ENCODE peak calls at places on chromosome 14, in ten cellular contexts. A, Q, P, C, J, X, R, T, O and I are unnamed samples.

GRCh38 chr14:54829486-54830224 is 73.0 kb downstream of the GCH1 start:
- DNase-seq in A (no peak), Q (no peak), P (no peak), C (no peak), J (no peak), X (no peak), R (no peak), T (no peak), O (no peak), I (no peak)

GRCh38 chr14:28143340-28143739 is 623.2 kb upstream of the FOXG1 start:
- DNase-seq in A (no peak), Q (no peak), P (no peak), C (no peak), J (no peak), X (no peak), R (no peak), T (no peak), O (no peak), I (no peak)

GRCh38 chr14:30283822-30284446 is 275.0 kb upstream of the G2E3 start:
- DNase-seq in A (no peak), Q (peak), P (no peak), C (peak), J (no peak), X (peak), R (peak), T (no peak), O (peak), I (peak)

GRCh38 chr14:45559626-45560025 is 306.6 kb upstream of the MIS18BP1 start:
- DNase-seq in A (no peak), Q (no peak), P (no peak), C (no peak), J (no peak), X (peak), R (no peak), T (no peak), O (no peak), I (no peak)

GRCh38 chr14:97459180-97459579 is 662.0 kb downstream of the VRK1 start:
- DNase-seq in A (no peak), Q (no peak), P (no peak), C (no peak), J (no peak), X (no peak), R (no peak), T (no peak), O (no peak), I (no peak)

GRCh38 chr14:62776300-62776699 is 269.0 kb downstream of the KCNH5 start:
- DNase-seq in A (no peak), Q (no peak), P (no peak), C (no peak), J (no peak), X (no peak), R (no peak), T (no peak), O (no peak), I (no peak)

GRCh38 chr14:75906680-75907280 is 75.0 kb downstream of the TGFB3 start:
- DNase-seq in A (no peak), Q (peak), P (peak), C (peak), J (peak), X (peak), R (no peak), T (peak), O (peak), I (peak)

GRCh38 chr14:52051861-52052260 is 17.0 kb downstream of the NID2 start:
- DNase-seq in A (no peak), Q (peak), P (peak), C (no peak), J (no peak), X (no peak), R (no peak), T (no peak), O (no peak), I (no peak)

GRCh38 chr14:24411468-24412454 is 13.0 kb downstream of the NYNRIN start:
- DNase-seq in A (no peak), Q (peak), P (peak), C (peak), J (no peak), X (peak), R (no peak), T (peak), O (peak), I (peak)

GRCh38 chr14:105492051-105492965 is 1.3 kb downstream of the TEDC1 start:
- DNase-seq in A (peak), Q (no peak), P (no peak), C (no peak), J (no peak), X (no peak), R (no peak), T (no peak), O (no peak), I (peak)

GRCh38 chr14:63777024-63777423 is 49.2 kb upstream of the SGPP1 start:
- DNase-seq in A (no peak), Q (peak), P (peak), C (no peak), J (no peak), X (peak), R (no peak), T (no peak), O (no peak), I (no peak)

GRCh38 chr14:60356921-60357550 is 108.0 kb downstream of the PPM1A start:
- DNase-seq in A (no peak), Q (no peak), P (no peak), C (no peak), J (no peak), X (peak), R (peak), T (no peak), O (no peak), I (peak)

GRCh38 chr14:58298477-58298879 is at the start of gene ARID4A:
- DNase-seq in A (peak), Q (no peak), P (no peak), C (no peak), J (no peak), X (no peak), R (no peak), T (no peak), O (peak), I (peak)

GRCh38 chr14:23090254-23090636 is 4.7 kb downstream of the ACIN1 start:
- DNase-seq in A (no peak), Q (no peak), P (no peak), C (no peak), J (no peak), X (no peak), R (no peak), T (no peak), O (no peak), I (no peak)

GRCh38 chr14:31877333-31877798 is 199.7 kb upstream of the ARHGAP5 start:
- DNase-seq in A (no peak), Q (no peak), P (no peak), C (no peak), J (no peak), X (no peak), R (no peak), T (no peak), O (no peak), I (no peak)

GRCh38 chr14:35342160-35343010 is 50.2 kb downstream of the PSMA6 start:
- DNase-seq in A (peak), Q (no peak), P (peak), C (no peak), J (no peak), X (no peak), R (no peak), T (no peak), O (no peak), I (no peak)

GRCh38 chr14:90383731-90384542 is 12.9 kb upstream of the CALM1 start:
- DNase-seq in A (peak), Q (no peak), P (no peak), C (peak), J (peak), X (peak), R (peak), T (peak), O (peak), I (peak)

GRCh38 chr14:75647650-75648049 is 13.0 kb downstream of the ERG28 start:
- DNase-seq in A (peak), Q (no peak), P (no peak), C (no peak), J (no peak), X (no peak), R (no peak), T (no peak), O (no peak), I (no peak)

GRCh38 chr14:104548802-104549535 is 30.6 kb upstream of the C14orf180 start:
- DNase-seq in A (no peak), Q (no peak), P (no peak), C (no peak), J (no peak), X (no peak), R (no peak), T (no peak), O (no peak), I (no peak)

GRCh38 chr14:96255501-96256366 is at the start of gene BDKRB1:
- DNase-seq in A (no peak), Q (peak), P (peak), C (no peak), J (no peak), X (no peak), R (no peak), T (no peak), O (no peak), I (no peak)

GRCh38 chr14:102835959-102836358 is 58.7 kb downstream of the TRAF3 start:
- DNase-seq in A (no peak), Q (no peak), P (no peak), C (no peak), J (no peak), X (no peak), R (no peak), T (no peak), O (no peak), I (no peak)

GRCh38 chr14:65159281-65160062 is 57.2 kb upstream of the MAX start:
- DNase-seq in A (no peak), Q (no peak), P (no peak), C (no peak), J (no peak), X (no peak), R (no peak), T (peak), O (no peak), I (no peak)

GRCh38 chr14:25055005-25055404 is 5.1 kb upstream of the STXBP6 start:
- DNase-seq in A (no peak), Q (no peak), P (no peak), C (no peak), J (no peak), X (no peak), R (no peak), T (no peak), O (no peak), I (no peak)

GRCh38 chr14:53900499-53900898 is 56.1 kb downstream of the BMP4 start:
- DNase-seq in A (peak), Q (no peak), P (no peak), C (no peak), J (no peak), X (no peak), R (no peak), T (no peak), O (no peak), I (no peak)

GRCh38 chr14:77557391-77557790 is 58.8 kb upstream of the ISM2 start:
- DNase-seq in A (no peak), Q (no peak), P (no peak), C (peak), J (no peak), X (no peak), R (no peak), T (no peak), O (no peak), I (no peak)

GRCh38 chr14:103372552-103373304 is 12.5 kb upstream of the MARK3 start:
- DNase-seq in A (no peak), Q (peak), P (peak), C (peak), J (no peak), X (peak), R (no peak), T (no peak), O (peak), I (no peak)

GRCh38 chr14:69319911-69320310 is 60.0 kb downstream of the GALNT16 start:
- DNase-seq in A (no peak), Q (no peak), P (no peak), C (no peak), J (no peak), X (no peak), R (no peak), T (no peak), O (no peak), I (no peak)

GRCh38 chr14:53355581-53356112 is 202.5 kb upstream of the DDHD1 start:
- DNase-seq in A (no peak), Q (peak), P (no peak), C (peak), J (no peak), X (peak), R (peak), T (no peak), O (no peak), I (no peak)

GRCh38 chr14:68538641-68539040 is 254.2 kb downstream of the ZFP36L1 start:
- DNase-seq in A (no peak), Q (no peak), P (no peak), C (no peak), J (no peak), X (no peak), R (no peak), T (no peak), O (no peak), I (no peak)

GRCh38 chr14:89673499-89674225 is 256.6 kb upstream of the FOXN3 start:
- DNase-seq in A (no peak), Q (peak), P (peak), C (no peak), J (peak), X (no peak), R (no peak), T (no peak), O (peak), I (no peak)

GRCh38 chr14:92412912-92413311 is 89.9 kb downstream of the SLC24A4 start:
- DNase-seq in A (no peak), Q (peak), P (no peak), C (no peak), J (no peak), X (no peak), R (no peak), T (no peak), O (no peak), I (no peak)

GRCh38 chr14:104844306-104845032 is 20.6 kb upstream of the CEP170B start:
- DNase-seq in A (no peak), Q (no peak), P (no peak), C (no peak), J (no peak), X (peak), R (no peak), T (peak), O (no peak), I (peak)

GRCh38 chr14:81256289-81256960 is 35.7 kb upstream of the GTF2A1 start:
- DNase-seq in A (no peak), Q (no peak), P (no peak), C (peak), J (no peak), X (no peak), R (no peak), T (no peak), O (no peak), I (no peak)

GRCh38 chr14:86915416-86915815 is 1077.6 kb downstream of the GALC start:
- DNase-seq in A (no peak), Q (peak), P (no peak), C (no peak), J (no peak), X (peak), R (no peak), T (no peak), O (no peak), I (no peak)

GRCh38 chr14:58430156-58430555 is 2.6 kb downstream of the KIAA0586 start:
- DNase-seq in A (no peak), Q (peak), P (peak), C (peak), J (no peak), X (no peak), R (no peak), T (no peak), O (no peak), I (no peak)